ENCODE peak calls at places on chromosome X, in four cellular contexts. C is IMR-90, V is K562, T is GM12878. K is an unnamed sample.

GRCh38 chrX:131812847-131813825 is 210.0 kb upstream of the STK26 start:
- DNase-seq in C (peak), T (peak), V (peak), K (peak)

GRCh38 chrX:99301990-99302389 is 1108.1 kb downstream of the PCDH19 start:
- DNase-seq in T (no peak), V (peak), C (no peak), K (peak)

GRCh38 chrX:46326161-46326560 is 219.1 kb downstream of the ZNF674 start:
- DNase-seq in V (no peak), T (no peak), C (peak), K (no peak)

GRCh38 chrX:2650865-2651264 is 40.2 kb upstream of the CD99 start:
- DNase-seq in C (peak), T (no peak), V (no peak), K (no peak)

GRCh38 chrX:106481341-106481740 is 130.4 kb upstream of the RADX start:
- DNase-seq in C (peak), T (peak), V (peak), K (peak)

GRCh38 chrX:39137363-39137954 is 336.2 kb downstream of the MID1IP1 start:
- DNase-seq in T (no peak), C (no peak), V (no peak), K (no peak)

GRCh38 chrX:110042521-110042920 is 39.6 kb downstream of the TMEM164 start:
- DNase-seq in T (no peak), V (no peak), C (peak), K (no peak)

GRCh38 chrX:107826286-107827136 is 845 bp downstream of the MID2 start:
- DNase-seq in C (peak), T (no peak), V (no peak), K (peak)

GRCh38 chrX:151828434-151829080 is 84.1 kb upstream of the MAGEA4 start:
- DNase-seq in C (no peak), T (no peak), V (no peak), K (no peak)

GRCh38 chrX:16788477-16788876 is 2.2 kb downstream of the TXLNG start:
- DNase-seq in C (no peak), T (no peak), V (no peak), K (no peak)

GRCh38 chrX:98067611-98068010 is 1183.9 kb downstream of the RPA4 start:
- DNase-seq in V (no peak), C (peak), T (no peak), K (no peak)

GRCh38 chrX:135484636-135485289 is 35.7 kb upstream of the INTS6L start:
- DNase-seq in T (no peak), V (peak), C (peak), K (peak)

GRCh38 chrX:118807151-118808017 is 16.2 kb upstream of the ZCCHC12 start:
- DNase-seq in T (peak), V (peak), C (peak), K (peak)

GRCh38 chrX:20527458-20528099 is 260.9 kb upstream of the RPS6KA3 start:
- DNase-seq in V (no peak), C (peak), T (no peak), K (peak)

GRCh38 chrX:150547511-150548115 is 20.8 kb upstream of the MTM1 start:
- DNase-seq in V (peak), T (no peak), C (no peak), K (peak)

GRCh38 chrX:49754238-49754857 is 58.6 kb upstream of the PAGE1 start:
- DNase-seq in V (peak), T (no peak), C (peak), K (peak)

GRCh38 chrX:48711929-48712505 is 15.5 kb downstream of the SUV39H1 start:
- DNase-seq in V (no peak), C (no peak), T (no peak), K (no peak)

GRCh38 chrX:129793604-129794191 is 13.9 kb downstream of the SASH3 start:
- DNase-seq in C (no peak), V (no peak), T (no peak), K (no peak)

GRCh38 chrX:155086202-155086840 is 15.0 kb downstream of the BRCC3 start:
- DNase-seq in V (peak), T (no peak), C (peak), K (peak)

DNA sequence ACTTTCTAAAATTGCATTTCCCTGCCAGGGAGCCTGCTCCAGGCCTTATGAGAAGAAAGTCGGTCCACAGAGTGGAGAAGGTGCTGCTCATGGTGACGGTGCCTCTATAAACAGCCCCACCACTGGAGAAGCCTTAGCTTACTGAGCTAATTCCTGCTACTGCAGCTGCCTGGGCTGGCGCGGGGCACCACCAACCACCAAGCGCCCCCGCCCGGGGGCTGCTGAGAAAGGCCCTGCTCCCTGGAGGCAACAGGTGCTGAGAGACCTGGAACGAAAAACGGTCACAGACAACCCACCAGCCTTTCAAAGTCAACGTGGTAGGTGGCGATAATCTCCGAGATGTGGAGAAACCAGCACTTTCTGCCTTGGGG is 2.9 kb downstream of the HCFC1 start:
- DNase-seq in V (no peak), T (no peak), C (no peak), K (no peak)
- TF ChIP-seq MXI1 in V (no peak), T (no peak), C (no peak), K (peak)

DNA sequence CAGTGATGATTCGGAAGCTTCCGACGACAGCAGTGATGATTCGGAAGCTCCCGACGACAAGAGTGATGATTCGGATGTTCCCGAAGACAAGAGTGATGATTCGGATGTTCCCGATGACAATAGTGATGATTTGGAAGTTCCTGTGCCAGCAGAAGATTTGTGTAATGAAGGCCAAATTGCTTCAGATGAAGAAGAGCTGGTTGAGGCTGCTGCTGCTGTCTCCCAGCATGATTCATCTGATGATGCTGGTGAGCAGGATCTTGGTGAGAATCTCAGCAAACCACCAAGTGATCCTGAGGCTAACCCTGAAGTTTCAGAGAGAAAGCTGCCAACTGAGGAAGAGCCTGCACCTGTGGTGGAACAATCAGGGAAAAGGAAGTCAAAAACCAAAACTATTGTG is 14.2 kb downstream of the CXCR3 start:
- DNase-seq in V (no peak), C (peak), T (no peak), K (no peak)
- TF ChIP-seq RCOR1 in V (no peak), C (no peak), T (no peak), K (no peak)

GRCh38 chrX:40148439-40149285 is 50.9 kb upstream of the BCOR start:
- DNase-seq in C (no peak), T (no peak), V (peak), K (peak)

GRCh38 chrX:40145670-40146470 is 48.1 kb upstream of the BCOR start:
- DNase-seq in C (no peak), T (no peak), V (no peak), K (peak)

GRCh38 chrX:40146471-40147398 is 49.0 kb upstream of the BCOR start:
- DNase-seq in T (no peak), C (peak), V (no peak), K (peak)

GRCh38 chrX:40148189-40148438 is 50.4 kb upstream of the BCOR start:
- DNase-seq in V (peak), C (no peak), T (no peak), K (no peak)

DNA sequence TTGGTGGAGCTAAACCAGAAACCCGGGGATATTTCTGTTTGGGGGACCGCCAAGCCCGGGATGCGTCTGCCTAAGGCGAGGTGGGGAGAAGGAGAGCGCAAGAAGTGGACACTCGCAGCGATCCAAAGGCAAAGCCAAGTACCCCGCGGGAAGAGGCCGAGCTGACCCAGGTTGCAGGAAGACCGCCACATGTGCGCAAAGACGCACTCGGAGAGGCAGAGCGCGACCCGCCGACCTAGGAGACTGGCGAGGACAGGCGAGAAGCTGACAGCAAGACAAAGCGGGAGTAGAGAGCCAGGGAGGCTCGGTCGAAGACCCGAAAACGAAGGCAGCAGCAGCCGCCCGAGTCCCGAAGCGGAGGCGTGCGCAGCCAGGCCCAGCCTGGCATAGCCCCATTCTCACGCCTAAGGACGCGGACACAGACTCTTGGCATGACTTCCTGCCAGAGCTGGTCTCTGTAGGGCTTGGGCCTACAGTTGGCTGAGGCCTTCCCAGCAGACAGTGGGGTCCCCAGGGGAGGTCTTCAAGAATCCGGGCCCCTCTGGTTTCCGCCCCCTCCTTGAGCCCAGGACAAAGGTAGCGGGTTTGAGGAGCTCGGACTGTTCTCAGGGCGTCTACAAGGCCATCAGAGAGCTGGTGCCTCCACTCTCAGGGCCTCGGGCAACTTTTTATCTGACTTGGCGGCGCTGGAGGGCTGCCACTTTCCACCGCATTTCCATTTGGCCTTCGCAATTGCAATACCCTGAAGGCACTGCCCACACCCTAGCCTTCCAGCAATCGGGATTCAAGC is 49.8 kb upstream of the BCOR start:
- DNase-seq in T (no peak), C (no peak), V (no peak), K (no peak)
- TF ChIP-seq MXI1 in T (no peak), C (no peak), V (no peak), K (no peak)

GRCh38 chrX:37984880-37985279 is 21.5 kb upstream of the SYTL5 start:
- DNase-seq in C (no peak), V (no peak), T (no peak), K (no peak)
- TF ChIP-seq RCOR1 in C (no peak), V (no peak), T (no peak), K (no peak)

GRCh38 chrX:9562851-9563250 is 98.0 kb downstream of the TBL1X start:
- DNase-seq in V (no peak), T (no peak), C (peak), K (no peak)
- TF ChIP-seq MXI1 in V (no peak), T (no peak), C (no peak), K (no peak)

GRCh38 chrX:95666056-95666455 is 1018.6 kb upstream of the DIAPH2 start:
- DNase-seq in C (no peak), V (no peak), T (no peak), K (no peak)

DNA sequence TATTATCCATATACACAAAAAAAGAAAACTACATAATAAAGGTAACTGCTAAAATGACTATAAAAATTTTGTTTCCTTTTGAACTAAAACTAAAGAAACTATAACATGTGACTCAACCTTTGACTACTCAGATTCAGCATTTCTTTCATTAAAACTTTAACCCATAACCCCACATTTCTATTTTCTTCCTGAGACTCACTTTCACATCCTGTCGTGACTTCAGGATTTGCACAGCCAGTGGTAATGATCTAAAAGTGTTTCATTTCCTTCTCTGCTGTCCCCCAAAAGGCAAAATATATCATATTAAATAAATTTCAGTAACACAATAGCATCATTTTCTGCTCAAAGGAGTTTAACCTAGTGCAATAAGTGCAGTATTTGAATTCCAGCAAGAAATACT is 1022.4 kb upstream of the DIAPH2 start:
- DNase-seq in V (no peak), C (no peak), T (no peak), K (no peak)
- TF ChIP-seq RCOR1 in V (no peak), C (no peak), T (no peak), K (no peak)

GRCh38 chrX:120365320-120365719 is 3.4 kb downstream of the ATP1B4 start:
- DNase-seq in V (peak), T (no peak), C (no peak), K (peak)
- TF ChIP-seq MXI1 in V (no peak), T (no peak), C (no peak), K (no peak)

DNA sequence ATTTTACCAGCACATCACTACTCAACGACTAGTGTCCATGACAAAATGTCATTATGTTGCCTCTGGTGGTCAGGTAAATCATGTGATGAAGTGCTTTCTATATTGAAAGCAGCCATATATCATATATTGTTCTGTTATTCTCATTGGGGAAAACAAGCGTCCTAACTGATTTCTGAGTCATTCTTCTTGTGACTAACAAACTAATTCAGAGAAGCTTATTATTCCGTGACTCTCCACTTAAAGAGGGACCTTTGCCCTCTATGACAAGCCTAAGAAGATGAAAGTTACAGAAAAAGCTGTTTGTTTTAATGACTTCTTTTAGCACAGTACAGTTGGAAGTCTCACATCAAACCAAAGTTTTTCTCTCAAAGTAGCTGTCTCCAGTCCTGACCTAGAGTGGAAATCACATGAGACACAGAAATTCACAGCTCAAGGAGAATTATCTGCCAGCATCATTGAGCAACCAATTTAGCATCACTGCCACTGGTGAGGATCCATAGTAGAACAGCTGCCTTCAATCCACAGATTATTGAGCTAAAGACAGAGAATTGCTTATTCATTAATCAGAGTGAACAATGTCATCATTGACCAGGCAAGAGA is 36.4 kb downstream of the ASB9 start:
- DNase-seq in T (no peak), V (no peak), C (no peak), K (no peak)
- TF ChIP-seq RCOR1 in T (no peak), V (no peak), C (no peak), K (no peak)

GRCh38 chrX:6223516-6223915 is 5.2 kb downstream of the NLGN4X start:
- DNase-seq in V (no peak), C (no peak), T (no peak), K (no peak)
- TF ChIP-seq MXI1 in V (no peak), C (no peak), T (no peak), K (no peak)

K was measured in SK-N-SH.